ENCODE peak calls at places on chromosomes 1 and 21, in nine cellular contexts. M, Q, C, I, L, T, F, U and Z are unnamed samples. For H3K36me3, the result is how much of the 10 kb centered on the place peaks cover.

GRCh38 chr1:15226626-15227286 is 20.3 kb upstream of the FHAD1 start:
- DNase-seq in M (no peak), Q (no peak), C (no peak), I (no peak), L (peak), T (no peak), F (no peak), U (no peak), Z (no peak)

GRCh38 chr1:20110679-20111078 is 8.7 kb downstream of the PLA2G2D start:
- DNase-seq in M (peak), Q (peak), C (peak), I (peak), L (no peak), T (no peak), F (no peak), U (no peak), Z (no peak)

GRCh38 chr1:116167625-116168276 is 56.6 kb downstream of the MAB21L3 start:
- DNase-seq in M (no peak), Q (peak), C (no peak), I (no peak), L (peak), T (peak), F (peak), U (no peak), Z (no peak)

GRCh38 chr1:119805247-119805646 is 6.0 kb downstream of the REG4 start:
- DNase-seq in M (no peak), Q (no peak), C (no peak), I (no peak), L (no peak), T (no peak), F (no peak), U (no peak), Z (no peak)

GRCh38 chr1:14583788-14584187 is 14.7 kb upstream of the KAZN start:
- DNase-seq in M (no peak), Q (no peak), C (no peak), I (no peak), L (no peak), T (no peak), F (no peak), U (no peak), Z (no peak)

GRCh38 chr1:110390096-110390495 is 730 bp downstream of the SLC16A4 start:
- DNase-seq in M (peak), Q (peak), C (no peak), I (peak), L (no peak), T (no peak), F (peak), U (no peak), Z (no peak)

GRCh38 chr1:61184035-61184713 is 101.8 kb downstream of the NFIA start:
- DNase-seq in M (peak), Q (peak), C (no peak), I (peak), L (peak), T (peak), F (peak), U (no peak), Z (no peak)

GRCh38 chr1:87194856-87195255 is 133.8 kb upstream of the LMO4 start:
- DNase-seq in M (no peak), Q (no peak), C (no peak), I (no peak), L (no peak), T (no peak), F (no peak), U (no peak), Z (no peak)

GRCh38 chr1:188433428-188433827 is 1604.7 kb downstream of the PLA2G4A start:
- DNase-seq in M (peak), Q (peak), C (no peak), I (no peak), L (no peak), T (no peak), F (no peak), U (no peak), Z (no peak)

GRCh38 chr1:14479865-14480264 is 118.6 kb upstream of the KAZN start:
- DNase-seq in M (peak), Q (no peak), C (no peak), I (no peak), L (no peak), T (no peak), F (peak), U (no peak), Z (no peak)

GRCh38 chr1:59052194-59052593 is 244.7 kb upstream of the FGGY start:
- DNase-seq in M (no peak), Q (no peak), C (no peak), I (no peak), L (no peak), T (no peak), F (peak), U (no peak), Z (no peak)

GRCh38 chr1:16210581-16210980 is 1.9 kb downstream of the ARHGEF19 start:
- DNase-seq in M (no peak), Q (no peak), C (no peak), I (no peak), L (no peak), T (no peak), F (no peak), U (no peak), Z (no peak)

GRCh38 chr1:109253803-109254620 is 4.7 kb downstream of the CELSR2 start:
- DNase-seq in M (no peak), Q (no peak), C (no peak), I (no peak), L (peak), T (peak), F (no peak), U (no peak), Z (no peak)

GRCh38 chr1:67601955-67602354 is 83.0 kb upstream of the GADD45A start:
- DNase-seq in M (no peak), Q (no peak), C (no peak), I (no peak), L (no peak), T (no peak), F (no peak), U (no peak), Z (no peak)

GRCh38 chr1:221098462-221099406 is 219.5 kb downstream of the HLX start:
- DNase-seq in M (no peak), Q (peak), C (no peak), I (no peak), L (no peak), T (no peak), F (no peak), U (no peak), Z (no peak)

GRCh38 chr21:46040707-46041106 is 57.2 kb upstream of the COL6A2 start:
- DNase-seq in M (peak), Q (no peak), C (no peak), I (no peak), L (no peak), T (no peak), F (no peak), U (no peak), Z (no peak)

DNA sequence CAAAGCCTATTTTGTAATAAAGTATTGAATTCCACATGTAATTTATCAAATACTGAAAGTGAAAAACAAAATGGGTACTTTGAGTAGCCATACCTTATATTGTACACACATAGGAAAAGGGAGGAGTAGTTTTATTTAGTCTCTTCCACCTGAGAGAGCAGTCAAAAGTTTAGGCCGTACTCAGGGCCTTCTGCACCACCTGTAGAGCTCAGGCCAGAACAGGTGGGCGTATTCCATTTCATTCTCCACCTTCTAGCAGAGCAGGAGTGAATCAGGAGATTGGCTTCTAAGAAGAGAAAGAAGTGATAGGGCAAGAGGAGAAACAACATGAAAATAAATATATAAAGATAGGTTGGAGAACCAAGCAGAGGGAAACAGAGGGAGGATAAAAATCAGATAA is 44.0 kb downstream of the TRAF5 start:
- DNase-seq in M (no peak), Q (no peak), C (no peak), I (no peak), L (no peak), T (no peak), F (no peak), U (no peak), Z (no peak)
- H3K4me3 ChIP-seq in M (no peak), Q (no peak), C (no peak), I (no peak), L (no peak), T (no peak), F (no peak), U (no peak), Z (no peak)

GRCh38 chr1:160797163-160797797 is 1.3 kb downstream of the LY9 start:
- DNase-seq in M (no peak), Q (no peak), C (no peak), I (no peak), L (no peak), T (no peak), F (no peak), U (no peak), Z (no peak)
- H3K36me3 ChIP-seq in M (under half), Q (under half), C (under half), I (under half), L (under half), T (under half), F (under half), U (under half), Z (under half)

GRCh38 chr1:25555753-25556092 is 12.3 kb downstream of the LDLRAP1 start:
- DNase-seq in M (no peak), Q (no peak), C (no peak), I (no peak), L (no peak), T (no peak), F (no peak), U (no peak), Z (no peak)
- H3K27ac ChIP-seq in M (no peak), Q (no peak), C (no peak), I (no peak), L (no peak), T (peak), F (no peak), U (no peak), Z (peak)

GRCh38 chr21:34836933-34837505 is 168.2 kb downstream of the CLIC6 start:
- DNase-seq in M (no peak), Q (peak), C (no peak), I (no peak), L (no peak), T (no peak), F (no peak), U (no peak), Z (no peak)
- H3K4me3 ChIP-seq in M (no peak), Q (peak), C (peak), I (no peak), L (no peak), T (no peak), F (no peak), U (no peak), Z (no peak)

GRCh38 chr1:204437796-204438570 is 26.4 kb upstream of the PPP1R15B start:
- DNase-seq in M (no peak), Q (no peak), C (no peak), I (no peak), L (no peak), T (no peak), F (no peak), U (no peak), Z (no peak)

GRCh38 chr1:204435886-204436271 is 24.3 kb upstream of the PPP1R15B start:
- DNase-seq in M (peak), Q (peak), C (no peak), I (no peak), L (no peak), T (no peak), F (no peak), U (no peak), Z (no peak)

GRCh38 chr1:204439976-204440375 is 28.4 kb upstream of the PPP1R15B start:
- DNase-seq in M (no peak), Q (no peak), C (no peak), I (no peak), L (no peak), T (no peak), F (no peak), U (no peak), Z (no peak)

GRCh38 chr1:204441558-204441957 is 29.9 kb upstream of the PPP1R15B start:
- DNase-seq in M (no peak), Q (no peak), C (no peak), I (no peak), L (no peak), T (no peak), F (no peak), U (no peak), Z (no peak)

GRCh38 chr1:204438628-204439027 is 27.0 kb upstream of the PPP1R15B start:
- DNase-seq in M (peak), Q (peak), C (no peak), I (peak), L (no peak), T (no peak), F (peak), U (no peak), Z (no peak)
- H3K36me3 ChIP-seq in M (under half), Q (under half), C (under half), I (under half), L (half or more), T (half or more), F (under half), U (under half), Z (half or more)

DNA sequence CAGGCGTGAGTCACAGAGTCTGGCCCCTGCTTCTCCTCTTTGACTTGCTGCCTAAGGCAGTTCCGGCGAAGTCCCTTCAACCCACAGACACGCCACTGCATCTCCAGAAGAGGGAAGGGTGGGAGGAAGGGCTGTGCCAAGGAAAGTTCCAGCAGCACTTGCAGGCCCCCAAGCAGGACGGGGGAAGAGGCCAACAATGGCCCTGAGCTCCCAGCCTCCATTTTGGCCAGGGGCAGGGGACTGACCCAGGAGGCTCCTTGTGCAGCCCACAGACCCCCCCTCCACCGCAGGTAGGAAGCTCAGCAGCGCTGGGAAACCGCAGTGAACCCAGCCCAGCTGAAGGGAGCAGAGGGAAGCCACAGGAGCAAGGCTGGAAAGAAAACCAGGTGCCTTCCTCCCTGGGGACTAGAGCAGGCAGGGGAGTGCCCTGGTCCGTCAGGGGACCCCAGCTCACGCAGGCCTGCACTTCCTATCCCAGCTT is 35.4 kb downstream of the ACOT7 start:
- DNase-seq in M (peak), Q (peak), C (no peak), I (no peak), L (no peak), T (no peak), F (peak), U (no peak), Z (no peak)
- H3K27ac ChIP-seq in M (no peak), Q (no peak), C (peak), I (no peak), L (peak), T (peak), F (peak), U (no peak), Z (peak)